ENCODE peak calls at places on chromosomes 2 and 18, in eight cellular contexts. H is amniotic stem cell, V is posterior vena cava, D is amniotic epithelial cell, A is anterior cingulate cortex, U is HCEC 1CT, K is fibroblast of mammary gland, R is progenitor cell of endocrine pancreas. Q is an unnamed sample.

GRCh38 chr18:73669299-73669698 is 478.3 kb downstream of the FBXO15 start:
- DNase-seq in H (peak; percentile 29), V (no peak), D (peak; percentile 34), A (no peak), U (no peak), K (peak; percentile 61), R (no peak), Q (no peak)

GRCh38 chr2:68403199-68403644 is 38.1 kb downstream of the PLEK start:
- DNase-seq in H (no peak), V (no peak), D (no peak), A (no peak), U (no peak), K (no peak), R (no peak), Q (no peak)

GRCh38 chr2:163368655-163369054 is 367.2 kb downstream of the FIGN start:
- DNase-seq in H (no peak), V (no peak), D (no peak), A (no peak), U (no peak), K (no peak), R (no peak), Q (no peak)

GRCh38 chr18:21706386-21706865 is 1.9 kb upstream of the ABHD3 start:
- DNase-seq in H (no peak), V (no peak), D (no peak), A (no peak), U (no peak), K (no peak), R (no peak), Q (no peak)

GRCh38 chr2:42048318-42049251 is 764 bp downstream of the PKDCC start:
- DNase-seq in H (no peak), V (no peak), D (no peak), A (no peak), U (peak; percentile 51), K (peak; percentile 46), R (no peak), Q (no peak)

GRCh38 chr2:127581516-127582490 is 46.3 kb downstream of the MYO7B start:
- DNase-seq in H (no peak), V (no peak), D (no peak), A (no peak), U (no peak), K (no peak), R (no peak), Q (no peak)

GRCh38 chr2:158723921-158724802 is 71.0 kb upstream of the DAPL1 start:
- DNase-seq in H (no peak), V (no peak), D (no peak), A (peak; percentile 62), U (no peak), K (no peak), R (no peak), Q (peak; percentile 70)

GRCh38 chr2:151374426-151374825 is 17.0 kb downstream of the TNFAIP6 start:
- DNase-seq in H (peak; percentile 22), V (no peak), D (peak; percentile 95), A (no peak), U (peak; percentile 90), K (peak; percentile 87), R (no peak), Q (no peak)

GRCh38 chr2:231727621-231728020 is 19.3 kb downstream of the PTMA start:
- DNase-seq in H (no peak), V (no peak), D (no peak), A (no peak), U (no peak), K (no peak), R (no peak), Q (no peak)